ENCODE peak calls at places on chromosomes 13 and 19, in eight cellular contexts. One of them, this sample, is unnamed.

GRCh38 chr13:63139277-63139676 is 1723.6 kb upstream of the PCDH20 start:
- DNase-seq in psoas muscle: no peak
- DNase-seq in astrocyte of the spinal cord: no peak
- DNase-seq in lung: no peak
- DNase-seq in mucosa of descending colon: no peak
- DNase-seq in neuronal stem cell: no peak
- DNase-seq in mesendoderm: no peak
- DNase-seq in endothelial cell of umbilical vein: peak; percentile 42
- DNase-seq in this sample: no peak

GRCh38 chr19:6677924-6678689 is 8.1 kb upstream of the TNFSF14 start:
- DNase-seq in psoas muscle: no peak
- DNase-seq in astrocyte of the spinal cord: no peak
- DNase-seq in lung: peak; percentile 36
- DNase-seq in mucosa of descending colon: no peak
- DNase-seq in neuronal stem cell: peak; percentile 20
- DNase-seq in mesendoderm: peak; percentile 76
- DNase-seq in endothelial cell of umbilical vein: no peak
- DNase-seq in this sample: no peak

GRCh38 chr13:109243311-109243951 is 543.0 kb downstream of the IRS2 start:
- DNase-seq in psoas muscle: no peak
- DNase-seq in astrocyte of the spinal cord: peak; percentile 94
- DNase-seq in lung: no peak
- DNase-seq in mucosa of descending colon: no peak
- DNase-seq in neuronal stem cell: no peak
- DNase-seq in mesendoderm: peak; percentile 84
- DNase-seq in endothelial cell of umbilical vein: peak; percentile 78
- DNase-seq in this sample: no peak

GRCh38 chr19:28493881-28494280 is 719.1 kb downstream of the UQCRFS1 start:
- DNase-seq in psoas muscle: no peak
- DNase-seq in astrocyte of the spinal cord: no peak
- DNase-seq in lung: no peak
- DNase-seq in mucosa of descending colon: no peak
- DNase-seq in neuronal stem cell: peak; percentile 73
- DNase-seq in mesendoderm: peak; percentile 27
- DNase-seq in endothelial cell of umbilical vein: no peak
- DNase-seq in this sample: no peak

GRCh38 chr13:32639502-32640105 is 53.4 kb downstream of the PDS5B start:
- DNase-seq in psoas muscle: peak; percentile 28
- DNase-seq in astrocyte of the spinal cord: peak; percentile 72
- DNase-seq in lung: no peak
- DNase-seq in mucosa of descending colon: peak; percentile 39
- DNase-seq in neuronal stem cell: peak; percentile 12
- DNase-seq in mesendoderm: peak; percentile 71
- DNase-seq in endothelial cell of umbilical vein: peak; percentile 67
- DNase-seq in this sample: peak; percentile 55

GRCh38 chr13:40103864-40104263 is 448.4 kb downstream of the COG6 start:
- DNase-seq in psoas muscle: no peak
- DNase-seq in astrocyte of the spinal cord: no peak
- DNase-seq in lung: no peak
- DNase-seq in mucosa of descending colon: no peak
- DNase-seq in neuronal stem cell: no peak
- DNase-seq in mesendoderm: no peak
- DNase-seq in endothelial cell of umbilical vein: no peak
- DNase-seq in this sample: no peak

GRCh38 chr13:99382428-99383133 is 75.4 kb upstream of the GPR183 start:
- DNase-seq in psoas muscle: no peak
- DNase-seq in astrocyte of the spinal cord: no peak
- DNase-seq in lung: no peak
- DNase-seq in mucosa of descending colon: peak; percentile 71
- DNase-seq in neuronal stem cell: no peak
- DNase-seq in mesendoderm: no peak
- DNase-seq in endothelial cell of umbilical vein: no peak
- DNase-seq in this sample: no peak

GRCh38 chr13:50319603-50320296 is 304.5 kb downstream of the KCNRG start:
- DNase-seq in psoas muscle: no peak
- DNase-seq in astrocyte of the spinal cord: peak; percentile 66
- DNase-seq in lung: no peak
- DNase-seq in mucosa of descending colon: no peak
- DNase-seq in neuronal stem cell: no peak
- DNase-seq in mesendoderm: no peak
- DNase-seq in endothelial cell of umbilical vein: peak; percentile 84
- DNase-seq in this sample: peak; percentile 66

GRCh38 chr19:5281588-5281987 is 59.0 kb downstream of the PTPRS start:
- DNase-seq in psoas muscle: peak; percentile 84
- DNase-seq in astrocyte of the spinal cord: no peak
- DNase-seq in lung: peak; percentile 50
- DNase-seq in mucosa of descending colon: peak; percentile 37
- DNase-seq in neuronal stem cell: no peak
- DNase-seq in mesendoderm: no peak
- DNase-seq in endothelial cell of umbilical vein: no peak
- DNase-seq in this sample: no peak

GRCh38 chr13:90104764-90105163 is 1242.7 kb upstream of the MIR17HG start:
- DNase-seq in psoas muscle: no peak
- DNase-seq in astrocyte of the spinal cord: no peak
- DNase-seq in lung: no peak
- DNase-seq in mucosa of descending colon: no peak
- DNase-seq in neuronal stem cell: no peak
- DNase-seq in mesendoderm: no peak
- DNase-seq in endothelial cell of umbilical vein: no peak
- DNase-seq in this sample: no peak

DNA sequence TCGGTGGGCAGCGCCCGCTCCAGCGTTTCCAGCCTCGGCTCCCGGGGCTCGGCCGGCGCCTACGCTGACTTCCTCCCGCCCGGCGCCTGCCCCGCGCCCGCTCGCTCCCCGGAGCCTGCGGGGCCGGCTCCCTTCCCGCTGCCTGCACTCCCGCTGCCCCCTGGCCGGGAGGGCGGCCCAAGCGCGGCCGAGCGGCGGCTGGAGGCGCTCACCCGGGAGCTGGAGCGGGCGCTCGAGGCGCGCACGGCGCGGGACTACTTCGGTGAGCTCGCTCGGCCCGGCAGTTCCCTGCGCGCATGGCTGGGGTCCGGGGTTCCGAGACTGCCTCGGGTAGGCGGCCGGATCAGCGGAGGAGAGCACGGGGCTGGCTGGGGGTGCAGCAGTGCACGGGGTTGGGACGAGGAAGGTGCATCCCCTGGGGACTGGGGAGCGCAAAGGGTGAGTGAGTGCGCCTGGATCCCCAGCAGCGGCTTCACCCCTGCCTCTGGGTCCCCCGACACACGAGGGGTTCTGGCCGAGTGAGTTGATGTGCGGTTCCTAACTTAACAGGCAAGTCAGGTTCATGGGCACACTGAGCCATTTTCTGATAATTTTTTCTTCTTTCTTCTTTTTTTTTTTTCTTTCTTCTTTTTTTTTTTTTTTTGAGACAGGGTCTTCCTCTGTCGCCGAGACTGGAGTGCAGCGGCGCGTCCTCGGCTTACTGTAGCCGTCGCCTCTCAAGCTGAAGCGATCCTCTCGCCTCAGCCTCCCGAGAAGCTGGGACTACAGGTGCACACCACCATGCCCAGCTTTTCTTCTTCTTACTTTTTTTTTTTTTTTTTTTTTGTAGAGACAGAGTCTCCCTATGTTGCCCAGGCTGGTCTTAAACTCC is 1.1 kb downstream of the WTIP start:
- DNase-seq in psoas muscle: no peak
- DNase-seq in astrocyte of the spinal cord: peak; percentile 22
- DNase-seq in lung: no peak
- DNase-seq in mucosa of descending colon: no peak
- DNase-seq in neuronal stem cell: no peak
- DNase-seq in mesendoderm: peak; percentile 52
- DNase-seq in endothelial cell of umbilical vein: peak; percentile 30
- DNase-seq in this sample: no peak
- H3K4me3 ChIP-seq in psoas muscle: peak overlapping the region; percentile 73
- H3K4me3 ChIP-seq in astrocyte of the spinal cord: peak overlapping the region; percentile 66
- H3K4me3 ChIP-seq in lung: peak overlapping the region; percentile 79
- H3K4me3 ChIP-seq in mucosa of descending colon: peak overlapping the region; percentile 9
- H3K4me3 ChIP-seq in neuronal stem cell: peak overlapping the region; percentile 81
- H3K4me3 ChIP-seq in mesendoderm: peak overlapping the region; percentile 69
- H3K4me3 ChIP-seq in endothelial cell of umbilical vein: peak overlapping the region; percentile 77
- H3K4me3 ChIP-seq in this sample: peak overlapping the region; percentile 52

GRCh38 chr13:111006508-111007031 is 91.7 kb upstream of the ANKRD10 start:
- DNase-seq in psoas muscle: peak; percentile 83
- DNase-seq in astrocyte of the spinal cord: peak; percentile 96
- DNase-seq in lung: peak; percentile 61
- DNase-seq in mucosa of descending colon: peak; percentile 42
- DNase-seq in neuronal stem cell: peak; percentile 1
- DNase-seq in mesendoderm: peak; percentile 61
- DNase-seq in endothelial cell of umbilical vein: peak; percentile 77
- DNase-seq in this sample: peak; percentile 44
- H3K4me3 ChIP-seq in psoas muscle: peak overlapping the region; percentile 33
- H3K4me3 ChIP-seq in astrocyte of the spinal cord: no peak overlapping the region
- H3K4me3 ChIP-seq in lung: no peak overlapping the region
- H3K4me3 ChIP-seq in mucosa of descending colon: no peak overlapping the region
- H3K4me3 ChIP-seq in neuronal stem cell: no peak overlapping the region
- H3K4me3 ChIP-seq in mesendoderm: no peak overlapping the region
- H3K4me3 ChIP-seq in endothelial cell of umbilical vein: no peak overlapping the region
- H3K4me3 ChIP-seq in this sample: no peak overlapping the region

DNA sequence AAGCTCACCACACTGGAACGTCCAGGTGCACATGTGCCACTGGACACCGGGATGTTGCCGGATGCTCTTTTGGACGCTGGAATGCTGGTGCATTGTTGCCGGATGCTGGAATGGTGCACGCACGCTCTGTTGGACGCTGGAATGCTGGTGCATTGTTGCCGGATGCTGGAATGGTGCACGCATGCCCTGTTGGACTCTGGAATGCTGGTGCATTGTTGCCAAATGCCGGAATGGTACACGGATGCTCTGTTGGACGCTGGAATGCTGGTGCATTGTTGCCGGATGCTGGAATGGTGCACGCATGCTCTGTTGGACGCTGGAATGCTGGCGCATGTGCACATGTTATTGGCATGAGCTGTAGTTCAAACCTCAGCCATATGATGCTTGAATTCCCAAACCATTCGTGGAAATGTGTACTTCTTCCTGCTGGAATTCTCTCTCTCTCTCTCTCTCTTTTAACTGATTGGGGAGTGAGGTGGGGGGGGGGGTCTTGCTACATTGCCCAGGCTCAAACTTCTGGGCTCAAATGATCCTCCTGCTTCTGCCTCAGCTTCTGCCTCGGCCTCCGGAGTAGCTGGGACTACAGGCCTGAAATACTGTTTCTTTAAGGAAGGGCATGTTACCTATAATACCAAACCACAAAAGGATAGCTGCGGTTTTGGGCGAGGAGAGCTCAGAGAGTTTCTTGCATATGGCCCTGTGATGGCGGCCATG is 1.2 kb upstream of the MCF2L start:
- DNase-seq in psoas muscle: no peak
- DNase-seq in astrocyte of the spinal cord: no peak
- DNase-seq in lung: no peak
- DNase-seq in mucosa of descending colon: peak; percentile 26
- DNase-seq in neuronal stem cell: peak; percentile 40
- DNase-seq in mesendoderm: no peak
- DNase-seq in endothelial cell of umbilical vein: no peak
- DNase-seq in this sample: no peak
- H3K4me3 ChIP-seq in psoas muscle: peak overlapping the region; percentile 53
- H3K4me3 ChIP-seq in astrocyte of the spinal cord: no peak overlapping the region
- H3K4me3 ChIP-seq in lung: peak overlapping the region; percentile 35
- H3K4me3 ChIP-seq in mucosa of descending colon: no peak overlapping the region
- H3K4me3 ChIP-seq in neuronal stem cell: peak overlapping the region; percentile 7
- H3K4me3 ChIP-seq in mesendoderm: no peak overlapping the region
- H3K4me3 ChIP-seq in endothelial cell of umbilical vein: no peak overlapping the region
- H3K4me3 ChIP-seq in this sample: peak overlapping the region; percentile 54

DNA sequence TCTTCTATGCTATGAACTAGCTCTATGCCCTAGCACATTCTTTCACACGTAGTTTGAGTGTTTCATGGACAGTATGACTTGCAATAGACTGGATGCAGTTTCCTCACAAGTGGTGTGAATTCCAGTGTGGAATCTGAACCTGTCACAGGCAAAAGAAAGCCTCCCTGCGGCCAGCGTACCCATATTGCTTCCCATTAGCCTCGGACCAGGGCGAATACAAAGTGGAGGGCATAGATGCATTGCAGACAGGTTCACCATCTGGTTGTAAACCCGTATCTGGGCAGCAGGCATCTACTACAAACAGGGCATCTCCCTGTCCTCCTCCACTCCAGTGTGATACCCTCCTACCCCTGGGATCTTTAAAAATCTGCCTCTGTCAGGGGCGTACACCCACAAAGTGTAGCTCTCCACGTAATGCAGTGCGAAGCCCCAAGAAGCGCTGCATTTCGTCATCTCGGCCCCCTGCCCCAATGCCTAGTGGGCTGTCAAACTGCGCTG is 1.4 kb upstream of the CIC start:
- DNase-seq in psoas muscle: no peak
- DNase-seq in astrocyte of the spinal cord: no peak
- DNase-seq in lung: peak; percentile 28
- DNase-seq in mucosa of descending colon: no peak
- DNase-seq in neuronal stem cell: no peak
- DNase-seq in mesendoderm: no peak
- DNase-seq in endothelial cell of umbilical vein: no peak
- DNase-seq in this sample: no peak
- H3K4me3 ChIP-seq in psoas muscle: peak overlapping the region; percentile 88
- H3K4me3 ChIP-seq in astrocyte of the spinal cord: peak overlapping the region; percentile 81
- H3K4me3 ChIP-seq in lung: peak overlapping the region; percentile 33
- H3K4me3 ChIP-seq in mucosa of descending colon: peak overlapping the region; percentile 40
- H3K4me3 ChIP-seq in neuronal stem cell: peak overlapping the region; percentile 81
- H3K4me3 ChIP-seq in mesendoderm: peak overlapping the region; percentile 17
- H3K4me3 ChIP-seq in endothelial cell of umbilical vein: peak overlapping the region; percentile 40
- H3K4me3 ChIP-seq in this sample: peak overlapping the region; percentile 61

GRCh38 chr13:43805681-43806128 is 18.9 kb upstream of the ENOX1 start:
- DNase-seq in psoas muscle: no peak
- DNase-seq in astrocyte of the spinal cord: peak; percentile 20
- DNase-seq in lung: no peak
- DNase-seq in mucosa of descending colon: no peak
- DNase-seq in neuronal stem cell: no peak
- DNase-seq in mesendoderm: peak; percentile 59
- DNase-seq in endothelial cell of umbilical vein: no peak
- DNase-seq in this sample: no peak
- H3K4me3 ChIP-seq in psoas muscle: no peak overlapping the region
- H3K4me3 ChIP-seq in astrocyte of the spinal cord: no peak overlapping the region
- H3K4me3 ChIP-seq in lung: no peak overlapping the region
- H3K4me3 ChIP-seq in mucosa of descending colon: no peak overlapping the region
- H3K4me3 ChIP-seq in neuronal stem cell: no peak overlapping the region
- H3K4me3 ChIP-seq in mesendoderm: no peak overlapping the region
- H3K4me3 ChIP-seq in endothelial cell of umbilical vein: no peak overlapping the region
- H3K4me3 ChIP-seq in this sample: no peak overlapping the region

DNA sequence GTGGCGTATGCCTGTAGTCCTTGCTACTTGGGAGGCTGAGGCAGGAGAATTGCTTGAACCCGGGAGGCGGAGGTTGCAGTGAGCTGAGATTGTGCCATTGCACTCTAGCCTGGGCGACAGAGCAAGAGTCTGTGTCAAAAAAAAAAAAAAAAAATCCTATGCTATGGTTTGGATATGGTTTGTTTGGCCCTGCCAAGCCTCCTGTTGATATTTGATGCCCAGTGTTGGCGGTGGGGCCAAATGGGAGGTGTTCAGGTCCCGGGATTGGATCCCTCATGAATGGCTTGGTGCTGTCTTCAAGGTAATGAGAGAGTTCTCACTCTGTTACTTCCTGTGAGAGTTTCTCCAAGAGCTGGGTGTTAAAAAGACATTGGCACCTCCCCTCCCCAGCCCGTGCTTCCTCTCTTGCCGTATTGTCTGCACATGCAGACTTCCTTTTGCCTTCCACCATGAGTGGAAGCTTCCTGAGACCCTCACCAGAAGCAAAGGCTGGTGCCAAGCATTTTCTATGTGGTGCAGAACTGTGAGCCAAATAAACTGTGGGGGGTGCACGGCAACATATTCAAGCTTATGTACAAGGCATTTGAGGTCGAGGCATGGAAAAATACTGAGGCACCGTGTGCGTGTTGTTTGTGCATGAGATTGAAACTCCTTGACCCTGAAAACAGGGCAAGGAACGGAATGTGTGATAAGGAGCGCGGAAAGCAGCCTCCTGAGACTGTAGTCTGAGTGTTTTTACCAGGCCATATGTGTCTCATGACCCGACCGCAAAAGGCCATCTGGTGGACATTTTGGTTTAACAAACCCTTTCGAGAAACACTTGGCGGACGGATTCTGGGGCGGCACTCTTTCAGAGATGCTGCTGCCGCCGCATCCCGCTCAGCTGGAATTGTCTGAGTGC is 7.3 kb downstream of the SIGLEC9 start:
- DNase-seq in psoas muscle: no peak
- DNase-seq in astrocyte of the spinal cord: peak; percentile 1
- DNase-seq in lung: peak; percentile 78
- DNase-seq in mucosa of descending colon: no peak
- DNase-seq in neuronal stem cell: no peak
- DNase-seq in mesendoderm: peak; percentile 38
- DNase-seq in endothelial cell of umbilical vein: peak; percentile 80
- DNase-seq in this sample: no peak
- H3K4me3 ChIP-seq in psoas muscle: no peak overlapping the region
- H3K4me3 ChIP-seq in astrocyte of the spinal cord: no peak overlapping the region
- H3K4me3 ChIP-seq in lung: no peak overlapping the region
- H3K4me3 ChIP-seq in mucosa of descending colon: no peak overlapping the region
- H3K4me3 ChIP-seq in neuronal stem cell: no peak overlapping the region
- H3K4me3 ChIP-seq in mesendoderm: no peak overlapping the region
- H3K4me3 ChIP-seq in endothelial cell of umbilical vein: no peak overlapping the region
- H3K4me3 ChIP-seq in this sample: no peak overlapping the region